ENCODE peak calls at places on chromosomes 5 and 9, in seven cellular contexts. Q is stomach, L is IMR-90, J is AG04450, A is heart right ventricle, P is tibial nerve, O is fibroblast of lung. N is an unnamed sample.

GRCh38 chr5:107840592-107840991 is 169.9 kb upstream of the EFNA5 start:
- DNase-seq in J (no peak), P (no peak), O (no peak), L (no peak), A (no peak), Q (no peak), N (no peak)

GRCh38 chr9:69179037-69179436 is 5.0 kb downstream of the TJP2 start:
- DNase-seq in A (no peak), P (no peak), Q (no peak), L (no peak), O (no peak), J (no peak), N (no peak)

GRCh38 chr5:168152660-168153059 is 138.8 kb upstream of the WWC1 start:
- DNase-seq in Q (no peak), P (no peak), J (no peak), L (no peak), O (no peak), A (no peak), N (no peak)

GRCh38 chr9:18520395-18520794 is 46.4 kb downstream of the ADAMTSL1 start:
- DNase-seq in A (no peak), J (no peak), L (no peak), Q (no peak), P (peak), O (peak), N (no peak)

GRCh38 chr9:71752928-71753327 is 15.4 kb downstream of the CEMIP2 start:
- DNase-seq in L (no peak), P (no peak), O (no peak), J (no peak), A (no peak), Q (no peak), N (no peak)

GRCh38 chr5:67094476-67095300 is 101.9 kb downstream of the CD180 start:
- DNase-seq in A (no peak), O (peak), L (peak), J (peak), P (peak), Q (no peak), N (no peak)

GRCh38 chr5:28707706-28708105 is 1669.3 kb upstream of the CDH9 start:
- DNase-seq in A (no peak), P (no peak), O (no peak), Q (no peak), J (no peak), L (no peak), N (no peak)

GRCh38 chr9:120920495-120921178 is 6.0 kb downstream of the TRAF1 start:
- DNase-seq in J (no peak), O (no peak), L (no peak), Q (no peak), P (no peak), A (no peak), N (no peak)

GRCh38 chr5:59793000-59793399 is 100.5 kb downstream of the PDE4D start:
- DNase-seq in O (peak), J (peak), A (no peak), Q (no peak), L (peak), P (peak), N (peak)

GRCh38 chr5:88674262-88675158 is 208.5 kb downstream of the MEF2C start:
- DNase-seq in A (no peak), Q (no peak), L (no peak), J (no peak), P (no peak), O (no peak), N (no peak)

GRCh38 chr5:84382363-84383295 is 2.1 kb downstream of the EDIL3 start:
- DNase-seq in L (peak), J (no peak), A (peak), O (peak), P (peak), Q (no peak), N (peak)

GRCh38 chr5:67063791-67064190 is 132.8 kb downstream of the CD180 start:
- DNase-seq in O (peak), J (peak), A (no peak), Q (no peak), L (peak), P (no peak), N (no peak)

GRCh38 chr5:136276087-136276486 is 83.1 kb upstream of the SMIM32 start:
- DNase-seq in P (no peak), A (no peak), J (no peak), O (no peak), L (no peak), Q (no peak), N (no peak)

GRCh38 chr9:118331622-118332045 is 627.4 kb downstream of the TLR4 start:
- DNase-seq in L (no peak), O (peak), Q (no peak), P (no peak), A (peak), J (no peak), N (no peak)

GRCh38 chr9:129432255-129432654 is 188.6 kb downstream of the C9orf50 start:
- DNase-seq in P (no peak), J (no peak), Q (no peak), A (no peak), L (no peak), O (no peak), N (no peak)

GRCh38 chr9:38035873-38036272 is 33.2 kb downstream of the SHB start:
- DNase-seq in A (no peak), J (peak), Q (no peak), P (no peak), O (peak), L (peak), N (no peak)

GRCh38 chr5:14723648-14724231 is 59.2 kb downstream of the OTULIN start:
- DNase-seq in Q (no peak), P (no peak), L (no peak), J (no peak), A (no peak), O (no peak), N (no peak)

GRCh38 chr9:99056876-99057664 is 47.8 kb upstream of the TGFBR1 start:
- DNase-seq in O (peak), Q (no peak), L (peak), A (no peak), P (no peak), J (no peak), N (no peak)

GRCh38 chr9:111094433-111095421 is 56.5 kb upstream of the LPAR1 start:
- DNase-seq in O (peak), J (peak), A (peak), Q (no peak), L (peak), P (peak), N (no peak)

GRCh38 chr5:93462916-93463315 is 118.1 kb downstream of the NR2F1-AS1 start:
- DNase-seq in A (no peak), O (no peak), P (no peak), J (no peak), Q (no peak), L (no peak), N (no peak)

GRCh38 chr9:123347289-123348060 is 8.5 kb upstream of the CRB2 start:
- DNase-seq in L (no peak), A (no peak), O (no peak), P (no peak), Q (no peak), J (no peak), N (no peak)

GRCh38 chr5:38755171-38755570 is 90.6 kb upstream of the OSMR start:
- DNase-seq in L (peak), Q (no peak), O (peak), A (no peak), J (peak), P (no peak), N (no peak)

GRCh38 chr9:8916771-8917170 is 1117.2 kb upstream of the DMAC1 start:
- DNase-seq in Q (no peak), P (no peak), L (no peak), O (peak), J (no peak), A (no peak), N (no peak)

GRCh38 chr5:108720416-108720815 is 27.3 kb upstream of the FER start:
- DNase-seq in O (no peak), J (no peak), A (no peak), L (peak), Q (no peak), P (no peak), N (no peak)

GRCh38 chr5:98314262-98314661 is 459.2 kb upstream of the RGMB start:
- DNase-seq in A (no peak), O (peak), J (no peak), P (no peak), L (peak), Q (no peak), N (no peak)

GRCh38 chr9:4662108-4662988 is at the start of gene PLPP6:
- DNase-seq in A (peak), J (no peak), Q (peak), O (peak), L (peak), P (peak), N (peak)

GRCh38 chr5:122165574-122166021 is 36.3 kb downstream of the ZNF474 start:
- DNase-seq in A (no peak), P (no peak), L (peak), J (no peak), Q (no peak), O (peak), N (no peak)

GRCh38 chr9:129359871-129360536 is 181.9 kb upstream of the IER5L start:
- DNase-seq in A (no peak), O (no peak), L (no peak), P (no peak), J (no peak), Q (no peak), N (no peak)

GRCh38 chr5:83548556-83548955 is 77.0 kb downstream of the VCAN start:
- DNase-seq in A (no peak), P (no peak), J (no peak), O (peak), L (peak), Q (no peak), N (no peak)

GRCh38 chr5:133026664-133027153 is 360 bp upstream of the ZCCHC10 start:
- DNase-seq in L (no peak), Q (no peak), J (no peak), A (no peak), P (no peak), O (no peak), N (no peak)
- H3K4me3 ChIP-seq in L (peak), Q (peak), J (peak), A (peak), P (peak), O (peak), N (peak)

GRCh38 chr5:16870878-16871277 is 65.2 kb downstream of the MYO10 start:
- DNase-seq in P (no peak), L (no peak), Q (no peak), O (peak), A (no peak), J (no peak), N (no peak)
- H3K27ac ChIP-seq in P (peak), L (peak), Q (no peak), O (peak), A (no peak), J (no peak), N (no peak)

DNA sequence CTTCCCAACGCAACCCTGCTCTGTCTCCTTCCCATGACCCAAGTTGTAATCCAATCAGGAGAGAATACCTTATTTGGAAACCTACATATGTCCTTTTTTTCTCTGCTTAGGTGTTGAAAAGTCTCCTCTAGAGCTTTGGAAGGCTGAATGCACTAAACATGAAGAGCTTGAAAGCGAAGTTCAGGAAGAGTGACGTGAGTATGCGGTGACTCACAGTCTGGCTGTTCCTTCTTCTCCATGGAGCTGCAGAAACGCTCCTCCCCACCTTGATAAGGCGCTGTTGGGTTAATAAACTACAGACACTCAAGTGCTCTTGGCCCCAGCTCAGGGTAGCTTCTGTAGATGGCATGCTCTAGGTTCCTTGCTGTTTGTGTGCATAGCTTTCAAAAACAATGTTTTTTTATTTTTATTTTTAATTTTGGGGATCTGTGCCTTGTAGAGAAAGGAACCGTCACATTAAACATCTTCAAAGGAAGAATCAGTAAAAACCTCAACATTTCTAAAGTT is 30.7 kb downstream of the RAI14 start:
- DNase-seq in Q (peak), L (peak), O (peak), A (peak), J (peak), P (peak), N (peak)
- TF ChIP-seq CTCF in Q (no peak), L (peak), O (no peak), A (no peak), J (peak), P (no peak), N (no peak)

GRCh38 chr5:181215997-181216982 is 6.8 kb upstream of the TRIM41 start:
- DNase-seq in Q (no peak), P (no peak), A (no peak), L (no peak), O (no peak), J (no peak), N (no peak)
- H3K4me3 ChIP-seq in Q (peak), P (peak), A (peak), L (peak), O (peak), J (peak), N (no peak)

DNA sequence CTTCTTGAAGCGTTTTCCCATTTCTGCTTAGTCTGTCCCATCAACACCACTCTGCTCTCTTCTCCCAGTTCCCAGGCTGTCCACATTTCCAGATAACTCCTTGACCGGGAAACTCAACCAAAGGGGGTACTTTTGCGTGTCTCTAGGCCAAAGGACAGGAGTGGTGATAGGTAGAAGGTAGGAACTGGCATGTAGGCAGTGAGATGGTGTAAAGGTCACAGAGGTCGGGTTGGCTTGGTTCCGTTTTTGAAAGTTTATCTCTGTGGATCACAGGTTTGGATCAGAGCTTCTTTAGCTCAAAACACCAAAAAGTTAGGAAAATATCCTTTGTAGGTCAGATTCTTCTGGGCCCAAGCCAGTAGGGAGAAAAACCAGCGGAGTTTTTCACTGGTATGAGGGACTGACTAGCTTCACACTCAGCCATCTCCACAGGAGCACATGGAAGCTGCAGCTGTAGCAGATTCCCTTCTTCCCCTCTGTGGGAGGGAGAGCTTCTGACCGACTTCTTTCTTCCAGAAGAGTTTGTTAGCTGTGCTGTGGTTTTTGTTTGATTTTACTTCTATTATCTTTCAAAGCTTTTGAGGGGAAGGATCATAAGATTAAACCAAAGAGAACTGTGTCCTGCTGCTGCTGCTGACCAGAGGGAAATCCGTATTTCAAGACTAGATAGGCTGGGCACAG is 98.4 kb upstream of the DMRT1 start:
- DNase-seq in O (no peak), A (no peak), P (no peak), L (no peak), J (no peak), Q (no peak), N (no peak)
- H3K27ac ChIP-seq in O (no peak), A (no peak), P (no peak), L (no peak), J (peak), Q (no peak), N (no peak)

GRCh38 chr5:128637031-128637430 is 99.0 kb upstream of the FBN2 start:
- DNase-seq in P (no peak), O (peak), J (peak), Q (no peak), L (peak), A (no peak), N (no peak)
- TF ChIP-seq CTCF in P (no peak), O (no peak), J (peak), Q (no peak), L (peak), A (no peak), N (no peak)

DNA sequence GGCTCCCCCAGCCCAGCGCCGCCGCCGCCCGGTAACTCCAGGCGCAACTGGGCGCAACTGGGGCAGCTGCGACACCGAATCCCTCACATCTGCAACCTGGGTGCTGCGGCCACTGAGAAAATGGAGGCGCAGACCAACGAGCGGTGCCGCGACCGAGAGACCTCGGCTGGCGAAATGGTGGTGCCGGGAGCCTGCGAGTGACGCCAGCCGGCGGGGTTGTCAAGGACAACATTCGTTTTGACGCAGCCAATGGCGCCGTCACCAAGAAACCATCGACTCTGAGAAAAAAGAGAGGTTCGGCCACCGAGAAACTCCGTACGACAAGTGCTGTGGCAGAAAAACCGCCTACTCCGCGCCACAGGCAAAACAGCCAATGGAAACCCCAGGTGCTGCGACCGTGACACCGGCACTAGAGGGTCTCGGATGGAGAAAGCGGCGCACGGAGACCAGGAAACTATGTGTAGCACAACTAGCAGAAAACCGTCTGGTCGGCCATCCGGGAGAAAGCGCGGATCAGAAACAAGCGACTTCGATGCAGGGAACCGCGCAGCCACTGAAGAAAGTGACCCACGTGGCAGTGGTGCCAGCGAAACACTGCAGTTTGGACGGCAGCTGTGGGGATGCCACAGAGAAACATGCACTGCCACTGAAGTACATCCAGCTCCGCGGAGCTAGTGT is 88.8 kb downstream of the ANXA2R start:
- DNase-seq in J (no peak), P (peak), L (peak), Q (peak), O (peak), A (peak), N (peak)
- H3K4me3 ChIP-seq in J (peak), P (peak), L (peak), Q (peak), O (peak), A (peak), N (peak)